ENCODE peak calls at places on chromosomes 13 and 19, in ten cellular contexts. Z is lung, F is PC-9, B is neural progenitor cell, T is endodermal cell, A is heart right ventricle, W is heart left ventricle, N is tibial artery, X is fibroblast of lung, P is mammary epithelial cell. J is an unnamed sample. For H3K36me3, the result is how much of the 10 kb centered on the place peaks cover.

GRCh38 chr13:35723820-35724219 is 247.3 kb upstream of the MAB21L1 start:
- DNase-seq in P (no peak), X (peak), F (no peak), Z (no peak), B (no peak), W (peak), N (no peak), A (peak), T (peak), J (no peak)

GRCh38 chr13:96052655-96053002 is 572 bp downstream of the UGGT2 start:
- DNase-seq in A (no peak), X (peak), B (no peak), N (no peak), F (peak), Z (no peak), T (no peak), P (peak), W (no peak), J (peak)

GRCh38 chr19:39237200-39238184 is 7.3 kb downstream of the IFNL3 start:
- DNase-seq in P (peak), W (no peak), N (no peak), Z (peak), A (no peak), T (peak), F (peak), X (no peak), B (no peak), J (no peak)

GRCh38 chr13:105177265-105177900 is 1358.1 kb downstream of the EFNB2 start:
- DNase-seq in F (no peak), B (no peak), W (no peak), X (peak), A (no peak), Z (no peak), N (no peak), P (no peak), T (no peak), J (no peak)

GRCh38 chr19:43620061-43621001 is 902 bp upstream of the ZNF428 start:
- DNase-seq in Z (no peak), B (no peak), X (no peak), T (no peak), N (no peak), W (no peak), A (peak), F (no peak), P (no peak), J (no peak)

GRCh38 chr19:41705393-41706174 is 2.8 kb upstream of the CEACAM5 start:
- DNase-seq in A (no peak), X (peak), N (peak), F (no peak), Z (no peak), B (peak), W (no peak), P (peak), T (peak), J (no peak)

GRCh38 chr13:33838567-33839131 is 20.7 kb downstream of the RFC3 start:
- DNase-seq in A (no peak), N (no peak), X (peak), Z (no peak), F (no peak), W (no peak), P (no peak), T (no peak), B (no peak), J (no peak)

GRCh38 chr19:19077103-19077502 is 13.3 kb downstream of the SLC25A42 start:
- DNase-seq in W (no peak), X (no peak), B (no peak), A (no peak), T (no peak), P (no peak), F (no peak), Z (no peak), N (no peak), J (no peak)

GRCh38 chr19:18486746-18487145 is 35.1 kb downstream of the ELL start:
- DNase-seq in W (no peak), T (no peak), P (no peak), X (no peak), A (no peak), Z (no peak), N (no peak), F (no peak), B (no peak), J (no peak)

GRCh38 chr13:54433511-54434206 is 1405.0 kb downstream of the OLFM4 start:
- DNase-seq in F (no peak), X (no peak), P (no peak), T (no peak), N (no peak), A (no peak), Z (no peak), W (no peak), B (no peak), J (no peak)

GRCh38 chr13:100063333-100063732 is 25.6 kb upstream of the PCCA start:
- DNase-seq in Z (no peak), P (no peak), W (no peak), A (no peak), B (no peak), X (no peak), T (no peak), N (no peak), F (no peak), J (no peak)

GRCh38 chr19:31742249-31742648 is 393.0 kb upstream of the TSHZ3 start:
- DNase-seq in X (no peak), F (no peak), T (no peak), W (no peak), A (no peak), P (no peak), B (no peak), Z (no peak), N (no peak), J (no peak)

GRCh38 chr19:54572696-54573311 is 786 bp upstream of the LILRA2 start:
- DNase-seq in A (no peak), B (no peak), W (no peak), N (no peak), P (no peak), X (no peak), F (peak), T (no peak), Z (peak), J (no peak)

GRCh38 chr19:13014101-13014920 is 19.0 kb downstream of the NFIX start:
- DNase-seq in N (no peak), X (peak), T (peak), W (no peak), B (peak), A (no peak), F (no peak), P (peak), Z (no peak), J (no peak)

GRCh38 chr19:48363500-48363809 is 285 bp downstream of the TMEM143 start:
- DNase-seq in W (no peak), B (no peak), P (no peak), X (no peak), Z (peak), F (no peak), A (no peak), N (no peak), T (no peak), J (no peak)

GRCh38 chr19:15464394-15465385 is at the start of gene RASAL3:
- DNase-seq in Z (no peak), F (no peak), N (no peak), A (peak), X (no peak), B (no peak), W (no peak), P (no peak), T (peak), J (no peak)

GRCh38 chr13:96229356-96229755 is 139.4 kb downstream of the HS6ST3 start:
- DNase-seq in Z (no peak), W (no peak), B (peak), A (no peak), P (peak), N (no peak), T (peak), X (no peak), F (no peak), J (no peak)

GRCh38 chr13:66965146-66965545 is 265.0 kb downstream of the PCDH9 start:
- DNase-seq in B (no peak), T (no peak), X (no peak), P (no peak), F (no peak), Z (no peak), W (no peak), A (no peak), N (no peak), J (no peak)

GRCh38 chr13:23372264-23372905 is 61.1 kb downstream of the SACS start:
- DNase-seq in X (peak), B (no peak), W (no peak), P (no peak), A (no peak), F (no peak), T (no peak), N (no peak), Z (no peak), J (no peak)

GRCh38 chr19:355134-355533 is 10.5 kb upstream of the MIER2 start:
- DNase-seq in T (peak), X (no peak), N (no peak), F (peak), P (no peak), A (no peak), B (no peak), W (no peak), Z (no peak), J (no peak)

GRCh38 chr19:53597023-53597422 is 34.8 kb upstream of the DPRX start:
- DNase-seq in T (no peak), X (no peak), P (peak), W (no peak), B (no peak), N (no peak), F (peak), Z (no peak), A (no peak), J (no peak)

GRCh38 chr13:66714795-66715194 is 515.3 kb downstream of the PCDH9 start:
- DNase-seq in A (no peak), X (no peak), W (no peak), P (no peak), Z (no peak), B (no peak), F (no peak), T (no peak), N (no peak), J (no peak)

GRCh38 chr13:21846605-21847004 is 175.7 kb downstream of the FGF9 start:
- DNase-seq in A (no peak), N (no peak), F (no peak), X (no peak), W (no peak), B (no peak), P (no peak), Z (no peak), T (no peak), J (no peak)

GRCh38 chr13:105773887-105774538 is 761.4 kb downstream of the EFNB2 start:
- DNase-seq in T (no peak), W (no peak), B (peak), X (peak), A (no peak), P (no peak), N (no peak), Z (no peak), F (peak), J (no peak)

GRCh38 chr13:36526897-36527296 is 94.6 kb downstream of the CCNA1 start:
- DNase-seq in Z (peak), N (no peak), P (peak), X (no peak), A (no peak), T (no peak), W (no peak), B (no peak), F (no peak), J (no peak)

GRCh38 chr19:6034512-6034911 is 56.6 kb upstream of the RANBP3 start:
- DNase-seq in X (no peak), N (peak), B (no peak), W (no peak), T (no peak), P (no peak), A (no peak), Z (no peak), F (no peak), J (no peak)

GRCh38 chr13:61277877-61278276 is 137.8 kb downstream of the PCDH20 start:
- DNase-seq in T (no peak), B (no peak), A (no peak), N (no peak), F (no peak), W (no peak), P (no peak), Z (no peak), X (no peak), J (no peak)

GRCh38 chr19:45016388-45017314 is 15.4 kb downstream of the RELB start:
- DNase-seq in W (peak), Z (peak), N (peak), B (peak), A (peak), P (peak), X (peak), T (peak), F (peak), J (peak)
- TF ChIP-seq CTCF in W (peak), Z (peak), N (peak), B (peak), A (peak), P (peak), X (peak), T (peak), F (peak), J (peak)

DNA sequence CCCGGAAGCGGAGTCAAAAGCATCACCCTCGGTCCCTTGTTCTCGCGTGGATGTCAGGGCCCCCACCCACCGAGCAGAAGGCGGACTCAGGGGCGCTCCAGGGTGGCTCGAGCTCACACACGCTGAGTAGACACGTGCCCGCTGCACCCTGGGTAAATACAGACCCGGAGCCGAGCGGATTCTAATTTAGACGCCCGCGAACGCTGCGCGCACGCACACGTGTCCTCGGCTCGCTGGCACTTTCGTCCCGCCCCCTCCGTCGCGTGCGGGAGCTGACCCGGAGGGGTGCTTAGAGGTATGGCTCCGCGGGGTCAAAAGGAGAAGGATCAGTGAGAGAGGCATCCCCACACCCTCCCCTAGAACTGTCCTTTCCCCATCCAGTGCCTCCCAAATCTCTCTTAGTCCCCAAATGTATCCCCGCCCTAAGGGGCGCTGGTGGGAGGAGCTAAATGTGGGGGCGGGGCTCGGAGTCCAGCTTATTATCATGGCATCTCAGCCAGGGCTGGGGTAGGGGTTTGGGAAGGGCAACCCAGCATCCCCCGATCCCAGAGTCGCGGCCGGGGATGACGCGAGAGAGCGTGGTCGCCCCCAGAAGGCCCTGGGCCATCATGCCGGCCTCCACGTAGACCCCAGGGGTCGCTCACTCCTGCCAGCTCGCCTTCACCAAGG is 451 bp upstream of the ICAM5 start:
- DNase-seq in Z (peak), B (peak), F (peak), X (no peak), T (peak), N (no peak), W (no peak), A (no peak), P (no peak), J (no peak)
- H3K36me3 ChIP-seq in Z (under half), B (under half), F (under half), X (under half), T (under half), N (under half), W (under half), A (under half), P (under half), J (under half)

GRCh38 chr13:27793377-27794074 is 1.2 kb downstream of the GSX1 start:
- DNase-seq in N (no peak), Z (no peak), W (no peak), A (no peak), X (no peak), T (peak), P (peak), F (no peak), B (no peak), J (no peak)

GRCh38 chr13:27794921-27795717 is 2.8 kb downstream of the GSX1 start:
- DNase-seq in T (peak), P (no peak), N (peak), A (no peak), W (no peak), X (no peak), B (peak), Z (no peak), F (no peak), J (no peak)

GRCh38 chr13:27792393-27793218 is at the start of gene GSX1:
- DNase-seq in X (peak), T (peak), F (no peak), B (peak), N (no peak), Z (peak), A (peak), W (peak), P (peak), J (no peak)

GRCh38 chr13:27795718-27796019 is 3.4 kb downstream of the GSX1 start:
- DNase-seq in X (no peak), P (no peak), A (no peak), W (no peak), N (peak), T (no peak), F (no peak), B (no peak), Z (no peak), J (no peak)

DNA sequence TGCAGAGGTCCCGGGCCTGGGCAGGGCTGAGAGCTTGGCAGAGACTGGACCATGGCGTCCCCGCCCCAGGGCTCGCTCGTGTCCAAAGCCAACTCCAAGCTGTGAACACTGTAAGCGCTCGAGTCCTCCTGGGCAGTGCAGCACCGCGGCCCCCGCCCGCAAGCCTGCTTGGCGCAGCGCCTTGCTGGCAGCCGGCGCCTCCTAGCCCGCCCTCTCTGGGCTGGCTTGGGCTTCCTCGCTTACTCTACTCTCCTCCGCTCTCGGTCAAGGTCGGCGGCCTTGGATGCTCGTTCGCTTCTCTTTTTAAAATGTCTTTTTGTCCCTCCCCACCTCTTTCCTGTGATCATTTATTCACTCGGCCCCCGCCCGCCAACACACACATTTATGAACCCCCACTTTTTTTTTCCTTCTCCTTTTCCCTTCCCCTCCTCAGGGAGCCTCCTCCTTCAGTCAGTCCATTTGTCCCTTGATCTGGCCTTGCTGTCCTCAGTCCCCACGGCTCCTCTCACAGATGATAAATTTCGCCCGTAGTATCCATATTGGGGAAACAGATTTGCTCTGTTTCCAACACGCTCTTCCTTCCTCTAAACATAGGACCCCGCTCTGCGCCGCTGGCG is 1.9 kb downstream of the GSX1 start:
- DNase-seq in T (peak), Z (no peak), B (no peak), N (no peak), A (no peak), W (no peak), F (no peak), P (no peak), X (no peak), J (no peak)
- H3K4me3 ChIP-seq in T (no peak), Z (no peak), B (no peak), N (no peak), A (no peak), W (no peak), F (no peak), P (no peak), X (no peak), J (no peak)

DNA sequence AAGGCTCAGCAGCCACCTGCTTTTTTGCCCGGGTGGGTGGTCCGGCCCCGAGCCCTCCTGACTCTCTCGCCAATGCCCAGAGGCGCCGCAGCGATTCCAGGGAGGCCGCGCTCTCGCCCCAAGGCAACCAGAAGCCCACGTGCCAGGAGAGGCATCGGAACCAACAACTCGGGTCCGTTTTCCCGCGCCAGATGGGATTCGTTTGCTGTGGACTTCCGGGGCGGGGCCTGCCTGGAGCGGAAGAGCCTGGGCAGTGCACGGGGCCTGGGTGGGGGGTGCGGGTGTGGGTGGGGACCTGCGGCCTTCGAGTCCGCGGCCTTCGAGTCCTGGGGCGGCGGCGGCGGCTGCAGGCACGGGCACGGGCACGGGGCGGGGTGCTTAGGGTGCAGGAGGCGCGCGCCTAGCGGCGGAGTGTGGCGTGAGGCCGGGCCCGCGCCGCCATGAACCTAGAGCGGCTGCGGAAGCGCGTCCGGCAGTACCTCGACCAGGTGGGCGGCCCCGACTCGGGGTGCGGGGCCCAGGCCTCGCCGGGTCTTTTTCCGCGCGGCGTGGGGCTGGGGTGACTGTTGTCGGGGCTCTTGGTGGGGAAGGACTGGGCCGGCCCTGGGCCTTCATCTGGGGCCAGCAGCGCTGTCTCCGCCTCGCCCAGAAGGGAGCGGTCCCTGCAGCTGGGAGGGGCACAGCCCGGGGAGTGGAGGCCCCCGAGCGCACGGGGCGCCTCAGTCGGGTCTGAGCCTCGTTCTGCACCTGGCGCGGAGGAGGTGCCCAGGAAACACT is at the start of gene CDC16:
- DNase-seq in X (peak), N (peak), F (peak), W (peak), Z (peak), B (peak), T (peak), P (peak), A (peak), J (peak)
- TF ChIP-seq CTCF in X (no peak), N (peak), F (no peak), W (no peak), Z (no peak), B (peak), T (peak), P (no peak), A (peak), J (no peak)

DNA sequence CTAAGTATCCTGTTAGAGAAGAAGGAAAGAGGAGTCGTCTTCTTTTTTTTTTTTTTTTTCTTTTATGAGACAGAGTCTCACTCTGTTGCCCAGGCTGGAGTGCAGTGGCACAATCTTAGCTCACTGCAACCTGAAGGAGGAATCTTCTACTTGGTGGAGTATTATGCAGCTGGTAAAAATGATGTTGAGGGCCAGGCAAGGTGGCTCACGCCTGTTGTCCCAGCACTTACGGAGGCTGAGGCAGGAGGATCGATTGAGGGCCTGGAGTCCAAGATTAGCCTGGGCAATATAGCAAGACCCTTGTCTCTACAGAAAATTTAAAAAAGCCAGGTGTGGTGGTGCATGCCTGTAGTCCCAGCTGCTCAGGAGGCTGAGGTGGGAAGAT is 9.0 kb downstream of the NCLN start:
- DNase-seq in N (no peak), W (no peak), T (no peak), Z (no peak), F (no peak), B (no peak), X (no peak), A (no peak), P (no peak), J (no peak)
- H3K36me3 ChIP-seq in N (under half), W (under half), T (under half), Z (half or more), F (under half), B (under half), X (under half), A (under half), P (under half), J (under half)

J was measured in BJ.